ENCODE peak calls at places on chromosomes 7 and 10, in four cellular contexts. I is GM12878, G is HepG2, Q is K562. F is an unnamed sample.

GRCh38 chr10:79984851-79985250 is 35.9 kb upstream of the SFTPD start:
- DNase-seq in I (no peak), G (no peak), Q (no peak), F (no peak)

GRCh38 chr10:12960431-12960898 is 41.0 kb downstream of the CCDC3 start:
- DNase-seq in I (no peak), G (peak), Q (no peak), F (no peak)

GRCh38 chr10:131901181-131901829 is 497 bp downstream of the PPP2R2D start:
- DNase-seq in I (no peak), G (no peak), Q (peak), F (no peak)

GRCh38 chr7:81284576-81284975 is 365.7 kb upstream of the SEMA3C start:
- DNase-seq in I (no peak), G (no peak), Q (no peak), F (no peak)

GRCh38 chr10:10293431-10293830 is 724.2 kb upstream of the CELF2 start:
- DNase-seq in I (no peak), G (no peak), Q (no peak), F (no peak)

GRCh38 chr7:148607151-148607661 is 16.6 kb downstream of the C7orf33 start:
- DNase-seq in I (no peak), G (no peak), Q (no peak), F (no peak)

GRCh38 chr7:47759056-47759706 is 177.3 kb upstream of the TNS3 start:
- DNase-seq in I (no peak), G (no peak), Q (no peak), F (no peak)

GRCh38 chr10:100875484-100876166 is 37.1 kb upstream of the SLF2 start:
- DNase-seq in I (no peak), G (peak), Q (no peak), F (no peak)

GRCh38 chr10:122347162-122347561 is 27.3 kb upstream of the PLEKHA1 start:
- DNase-seq in I (no peak), G (no peak), Q (no peak), F (no peak)

GRCh38 chr10:784759-785538 is 95.5 kb upstream of the DIP2C start:
- DNase-seq in I (no peak), G (no peak), Q (peak), F (peak)

GRCh38 chr7:92295391-92295790 is 49.6 kb downstream of the ANKIB1 start:
- DNase-seq in I (no peak), G (no peak), Q (no peak), F (no peak)

GRCh38 chr7:111919690-111920179 is 286.5 kb downstream of the DOCK4 start:
- DNase-seq in I (no peak), G (peak), Q (no peak), F (no peak)

GRCh38 chr10:70584941-70585544 is 17.5 kb downstream of the PRF1 start:
- DNase-seq in I (no peak), G (peak), Q (peak), F (peak)

GRCh38 chr7:125090596-125090995 is 161.0 kb upstream of the POT1 start:
- DNase-seq in I (no peak), G (no peak), Q (no peak), F (no peak)

GRCh38 chr7:98357751-98358161 is 43.1 kb downstream of the BAIAP2L1 start:
- DNase-seq in I (no peak), G (peak), Q (no peak), F (no peak)

GRCh38 chr10:133346413-133346812 is 760 bp upstream of the PRAP1 start:
- DNase-seq in I (no peak), G (no peak), Q (no peak), F (no peak)

GRCh38 chr7:108815815-108816214 is 246.1 kb downstream of the DNAJB9 start:
- DNase-seq in I (no peak), G (no peak), Q (no peak), F (no peak)

GRCh38 chr7:132784406-132784805 is 208.1 kb upstream of the PLXNA4 start:
- DNase-seq in I (no peak), G (no peak), Q (no peak), F (no peak)

GRCh38 chr7:21064698-21065648 is 278.3 kb upstream of the SP8 start:
- DNase-seq in I (no peak), G (peak), Q (no peak), F (no peak)
- TF ChIP-seq GABPA in I (no peak), G (no peak), Q (no peak), F (no peak)

DNA sequence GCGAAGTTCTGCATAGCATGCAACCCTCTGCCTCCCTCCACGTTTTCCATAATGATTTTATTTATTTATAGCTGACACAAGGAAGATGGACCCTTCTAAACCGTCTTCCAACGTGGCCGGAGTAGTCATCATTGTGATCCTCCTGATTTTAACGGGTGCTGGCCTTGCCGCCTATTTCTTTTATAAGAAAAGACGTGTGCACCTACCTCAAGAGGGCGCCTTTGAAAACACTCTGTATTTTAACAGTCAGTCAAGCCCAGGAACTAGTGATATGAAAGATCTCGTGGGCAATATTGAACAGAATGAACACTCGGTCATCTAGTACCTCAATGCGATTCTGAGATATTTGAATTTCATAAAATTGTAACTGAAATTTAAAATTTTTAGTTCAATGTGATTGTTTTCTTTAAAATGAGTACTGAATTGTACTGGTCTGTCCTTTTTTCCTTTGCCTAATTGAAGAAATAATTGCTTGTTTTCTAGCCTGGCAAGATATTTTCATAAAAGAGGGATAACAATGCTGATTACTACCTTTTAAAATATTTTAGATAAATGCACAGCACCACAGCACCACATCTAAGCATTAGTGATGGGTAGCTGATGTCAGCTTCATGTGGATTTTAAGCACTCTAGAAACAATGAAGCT is 41.5 kb upstream of the SLC39A12 start:
- DNase-seq in I (peak), G (peak), Q (no peak), F (no peak)
- TF ChIP-seq BRCA1 in I (no peak), G (no peak), Q (no peak), F (no peak)

DNA sequence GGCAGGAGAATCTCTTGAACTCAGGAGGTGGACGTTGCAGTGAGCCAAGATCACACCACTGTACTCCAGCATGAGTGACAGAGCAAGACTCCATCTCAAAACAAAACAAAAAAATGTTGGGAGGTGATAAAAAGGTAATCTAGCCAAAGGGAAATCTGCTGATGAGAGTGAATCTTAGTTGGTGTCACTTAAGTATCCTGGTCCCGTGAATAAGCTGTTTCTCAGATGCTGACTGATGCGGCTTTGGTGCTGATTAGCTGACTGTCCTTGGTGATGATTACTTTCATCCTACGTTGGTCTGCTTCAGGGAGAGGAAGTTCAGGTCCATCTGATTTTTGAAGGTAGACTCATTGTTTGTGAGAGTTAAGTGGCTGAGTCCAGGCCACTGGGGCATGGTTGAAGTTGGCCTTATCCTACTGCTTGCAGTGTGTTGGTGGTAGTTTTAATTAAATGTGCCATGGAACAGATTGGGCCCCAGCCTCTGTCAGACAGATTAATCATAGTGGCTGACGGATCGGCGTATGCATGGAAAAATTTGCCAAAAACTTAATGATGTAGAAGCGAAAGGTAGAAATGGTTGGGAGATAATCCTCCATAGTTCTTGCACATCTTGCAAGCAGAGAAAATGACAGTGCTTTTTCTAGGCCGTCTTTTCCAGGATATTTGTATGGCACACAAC is 17.4 kb upstream of the TMEM236 start:
- DNase-seq in I (no peak), G (no peak), Q (no peak), F (peak)
- TF ChIP-seq GABPA in I (no peak), G (no peak), Q (no peak), F (no peak)

GRCh38 chr10:15387021-15387420 is 15.9 kb upstream of the FAM171A1 start:
- DNase-seq in I (no peak), G (no peak), Q (no peak), F (no peak)
- TF ChIP-seq BRCA1 in I (no peak), G (no peak), Q (no peak), F (no peak)